ENCODE peak calls at places on chromosomes 6 and 20, in seven cellular contexts. O, E, Z, T, P, L and Q are unnamed samples.

GRCh38 chr6:28996844-28997502 is 8.1 kb downstream of the ZNF311 start:
- DNase-seq in O (no peak), Z (no peak), E (no peak), L (no peak), P (no peak), T (peak; percentile 25), Q (no peak)

GRCh38 chr20:54566224-54566750 is 90.9 kb downstream of the DOK5 start:
- DNase-seq in P (no peak), Z (no peak), E (no peak), L (no peak), T (no peak), O (no peak), Q (no peak)

GRCh38 chr6:57242505-57242904 is 20.4 kb upstream of the RAB23 start:
- DNase-seq in L (no peak), Z (peak; percentile 89), O (no peak), E (no peak), T (peak; percentile 99), P (peak; percentile 88), Q (no peak)

GRCh38 chr20:45913105-45913504 is 1.1 kb upstream of the PLTP start:
- DNase-seq in L (no peak), T (peak; percentile 39), Z (no peak), E (no peak), O (no peak), P (no peak), Q (no peak)

GRCh38 chr6:31968791-31969711 is 2.9 kb downstream of the DXO start:
- DNase-seq in T (no peak), P (no peak), E (no peak), O (no peak), L (no peak), Z (no peak), Q (no peak)

GRCh38 chr20:18879262-18879661 is 65.7 kb downstream of the SCP2D1 start:
- DNase-seq in O (no peak), P (no peak), E (no peak), T (no peak), Z (no peak), L (no peak), Q (no peak)

GRCh38 chr20:7291319-7291943 is 523.9 kb downstream of the BMP2 start:
- DNase-seq in Z (no peak), P (no peak), L (no peak), T (no peak), E (no peak), O (no peak), Q (no peak)

GRCh38 chr6:11428895-11429294 is 108.7 kb upstream of the TMEM170B start:
- DNase-seq in L (peak; percentile 18), T (peak; percentile 76), Z (peak; percentile 62), O (no peak), E (peak; percentile 48), P (peak; percentile 47), Q (no peak)

GRCh38 chr20:62062661-62063600 is 2.8 kb downstream of the TAF4 start:
- DNase-seq in Z (no peak), T (no peak), P (no peak), O (no peak), E (no peak), L (no peak), Q (no peak)

GRCh38 chr6:80457044-80457933 is 350.8 kb downstream of the BCKDHB start:
- DNase-seq in T (peak; percentile 98), L (no peak), E (no peak), O (no peak), P (peak; percentile 88), Z (peak; percentile 88), Q (no peak)

GRCh38 chr6:158619922-158620801 is 24.4 kb downstream of the DYNLT1 start:
- DNase-seq in O (no peak), E (no peak), L (no peak), P (no peak), T (no peak), Z (no peak), Q (no peak)

GRCh38 chr6:7175463-7175862 is 67.7 kb downstream of the RREB1 start:
- DNase-seq in P (no peak), L (no peak), T (peak; percentile 36), E (no peak), O (no peak), Z (no peak), Q (no peak)

GRCh38 chr20:15708984-15709598 is 864.2 kb downstream of the KIF16B start:
- DNase-seq in E (peak; percentile 28), O (no peak), P (no peak), L (peak; percentile 41), Z (no peak), T (no peak), Q (peak; percentile 64)

GRCh38 chr20:41098703-41099250 is 38.6 kb upstream of the PLCG1 start:
- DNase-seq in L (no peak), T (peak; percentile 73), E (no peak), Z (peak; percentile 74), P (peak; percentile 55), O (no peak), Q (no peak)

GRCh38 chr6:88848870-88849269 is 114.5 kb downstream of the RNGTT start:
- DNase-seq in Z (no peak), E (no peak), L (no peak), T (no peak), O (no peak), P (no peak), Q (no peak)

GRCh38 chr6:14711056-14711703 is 534.7 kb upstream of the JARID2 start:
- DNase-seq in Z (peak; percentile 72), E (no peak), L (peak; percentile 79), T (peak; percentile 98), O (no peak), P (peak; percentile 75), Q (peak; percentile 60)

GRCh38 chr20:50580016-50580747 is 70.0 kb downstream of the PTPN1 start:
- DNase-seq in E (no peak), T (peak; percentile 41), Z (no peak), P (no peak), L (peak; percentile 55), O (no peak), Q (peak; percentile 66)

GRCh38 chr6:41161380-41161779 is 1.5 kb downstream of the TREM2 start:
- DNase-seq in O (no peak), L (no peak), Z (no peak), E (no peak), T (no peak), P (no peak), Q (no peak)

DNA sequence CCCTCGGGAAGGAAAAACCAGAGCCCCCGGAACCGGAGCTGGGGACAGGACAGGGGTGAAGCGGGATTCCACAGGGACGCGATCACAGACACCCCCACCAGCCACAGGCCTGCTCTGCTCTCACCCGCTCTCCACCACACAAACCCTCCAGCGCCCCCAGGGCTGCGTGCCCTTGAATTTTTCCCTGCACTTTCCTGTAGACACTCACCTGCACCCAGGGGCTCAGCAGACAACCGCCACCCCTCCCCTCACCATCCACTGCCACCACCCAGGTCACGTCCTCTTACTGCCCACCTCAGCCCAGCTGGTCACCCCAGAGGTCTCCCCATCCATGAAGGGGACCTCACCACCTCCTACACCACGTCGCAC is 631 bp downstream of the ULBP2 start:
- DNase-seq in T (no peak), Z (no peak), E (no peak), L (no peak), O (no peak), P (no peak), Q (no peak)
- TF ChIP-seq CTCF in T (no peak), Z (no peak), E (no peak), L (peak; percentile 36), O (no peak), P (no peak), Q (no peak)

GRCh38 chr6:90296346-90297123 is at the start of gene BACH2:
- DNase-seq in Z (no peak), P (peak; percentile 82), E (peak; percentile 67), O (peak; percentile 95), T (peak; percentile 92), L (peak; percentile 98), Q (peak; percentile 75)
- TF ChIP-seq CTCF in Z (no peak), P (peak; percentile 24), E (no peak), O (no peak), T (peak; percentile 32), L (no peak), Q (no peak)

DNA sequence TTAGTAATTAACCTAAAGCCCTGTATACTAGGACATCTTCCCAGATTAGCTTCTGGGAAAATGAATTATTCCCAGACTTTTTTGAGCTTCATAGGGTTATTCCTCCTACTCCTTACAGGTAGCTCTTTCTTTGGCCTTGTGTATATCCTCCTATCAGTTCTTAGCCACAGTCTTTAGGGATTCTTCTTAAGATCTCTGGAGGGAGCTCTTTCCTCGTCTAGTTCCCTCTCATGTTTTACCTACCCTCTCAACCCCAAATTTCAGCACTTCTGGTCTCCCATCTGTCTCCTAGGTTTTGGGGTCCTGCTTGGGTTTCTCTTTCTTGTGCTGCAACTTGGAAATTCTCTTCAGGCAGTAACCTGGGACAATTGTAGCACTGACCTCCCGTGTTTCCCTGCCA is 46.4 kb upstream of the SLC35B3 start:
- DNase-seq in P (no peak), L (no peak), Z (no peak), E (no peak), T (no peak), O (no peak), Q (peak; percentile 22)
- TF ChIP-seq CTCF in P (peak; percentile 25), L (no peak), Z (peak; percentile 12), E (no peak), T (peak; percentile 16), O (no peak), Q (peak; percentile 50)

GRCh38 chr20:58880994-58881752 is 28.7 kb downstream of the GNAS start:
- DNase-seq in L (no peak), P (no peak), E (no peak), T (no peak), Z (no peak), O (no peak), Q (no peak)
- TF ChIP-seq CTCF in L (peak; percentile 77), P (no peak), E (no peak), T (peak; percentile 34), Z (no peak), O (peak; percentile 17), Q (no peak)

GRCh38 chr6:119079288-119079809 is 885 bp upstream of the FAM184A start:
- DNase-seq in P (no peak), L (no peak), Z (peak; percentile 5), E (no peak), T (peak; percentile 54), O (no peak), Q (no peak)

GRCh38 chr6:119076173-119076965 is 2.1 kb downstream of the FAM184A start:
- DNase-seq in O (no peak), L (no peak), Z (no peak), P (no peak), T (no peak), E (no peak), Q (no peak)

GRCh38 chr6:119076966-119077642 is 1.4 kb downstream of the FAM184A start:
- DNase-seq in P (no peak), O (no peak), L (no peak), E (no peak), Z (no peak), T (no peak), Q (no peak)

GRCh38 chr6:119078449-119079287 is at the start of gene FAM184A:
- DNase-seq in O (peak; percentile 76), E (peak; percentile 50), P (no peak), Z (peak; percentile 1), L (no peak), T (peak; percentile 48), Q (peak; percentile 58)

GRCh38 chr6:119077643-119078448 is 618 bp downstream of the FAM184A start:
- DNase-seq in P (no peak), T (no peak), L (no peak), E (peak; percentile 26), O (peak; percentile 46), Z (no peak), Q (peak; percentile 30)
- TF ChIP-seq CTCF in P (no peak), T (no peak), L (no peak), E (peak; percentile 27), O (peak; percentile 32), Z (no peak), Q (no peak)